ENCODE peak calls at places on chromosomes 12 and 14, in five cellular contexts. E, D, V, W and R are unnamed samples.

GRCh38 chr12:80761818-80762217 is 45.1 kb downstream of the MYF5 start:
- DNase-seq in D (no peak), E (peak), W (no peak), V (no peak), R (no peak)

GRCh38 chr12:20549115-20549719 is 145.9 kb upstream of the SLCO1C1 start:
- DNase-seq in D (no peak), E (peak), W (no peak), V (peak), R (no peak)

GRCh38 chr12:93302331-93303229 is 75.1 kb upstream of the NUDT4 start:
- DNase-seq in E (no peak), W (no peak), V (peak), D (no peak), R (no peak)

GRCh38 chr14:103126873-103127304 is 3.6 kb downstream of the TNFAIP2 start:
- DNase-seq in W (peak), D (no peak), V (no peak), E (peak), R (no peak)

GRCh38 chr14:104014764-104015163 is 70.7 kb upstream of the ASPG start:
- DNase-seq in E (no peak), D (no peak), W (no peak), V (no peak), R (no peak)

GRCh38 chr14:37900582-37900981 is 305.2 kb downstream of the TTC6 start:
- DNase-seq in D (no peak), W (no peak), E (no peak), V (no peak), R (no peak)

GRCh38 chr12:67910360-67911292 is 78.6 kb upstream of the IFNG-AS1 start:
- DNase-seq in V (peak), E (no peak), D (no peak), W (no peak), R (no peak)

GRCh38 chr12:53695148-53696138 is 19.6 kb upstream of the ATP5MC2 start:
- DNase-seq in E (no peak), W (no peak), V (peak), D (no peak), R (no peak)

GRCh38 chr12:740921-741320 is 11.5 kb upstream of the WNK1 start:
- DNase-seq in E (no peak), D (no peak), W (no peak), V (no peak), R (no peak)

GRCh38 chr14:55845963-55846851 is 266.2 kb downstream of the KTN1 start:
- DNase-seq in D (no peak), V (no peak), W (no peak), E (peak), R (no peak)

GRCh38 chr14:93943930-93944329 is 16.8 kb downstream of the FAM181A start:
- DNase-seq in W (no peak), V (no peak), D (no peak), E (no peak), R (no peak)